ENCODE peak calls at places on chromosomes 16 and 17, in ten cellular contexts. One of them, this sample, is unnamed.

GRCh38 chr16:48188449-48189102 is 32.8 kb upstream of the ABCC12 start:
- DNase-seq in cerebellar cortex: no peak
- DNase-seq in CD8-positive, alpha-beta T cell: no peak
- DNase-seq in Calu3: no peak
- DNase-seq in pulmonary artery endothelial cell: no peak
- DNase-seq in left ventricle myocardium inferior: no peak
- DNase-seq in IMR-90: no peak
- DNase-seq in mesenchymal stem cell: no peak
- DNase-seq in stimulated activated CD8-positive, alpha-beta memory T cell treated with anti-CD3 and anti-CD28 coated beads, Interleukin-12 subunit alpha, Interleukin-12 subunit beta, amount 100 ng/mL, for 1 hour: no peak
- DNase-seq in stimulated activated CD4-positive, alpha-beta T cell treated with anti-CD3 and anti-CD28 coated beads, Interleukin-1b, Interleukin-23, amount 100 ng/mL, for 24 hours: no peak
- DNase-seq in this sample: no peak

GRCh38 chr17:2940352-2940751 is 123.1 kb downstream of the OR1D5 start:
- DNase-seq in cerebellar cortex: peak
- DNase-seq in left ventricle myocardium inferior: peak
- DNase-seq in mesenchymal stem cell: no peak
- DNase-seq in Calu3: peak
- DNase-seq in IMR-90: no peak
- DNase-seq in stimulated activated CD8-positive, alpha-beta memory T cell treated with anti-CD3 and anti-CD28 coated beads, Interleukin-12 subunit alpha, Interleukin-12 subunit beta, amount 100 ng/mL, for 1 hour: no peak
- DNase-seq in stimulated activated CD4-positive, alpha-beta T cell treated with anti-CD3 and anti-CD28 coated beads, Interleukin-1b, Interleukin-23, amount 100 ng/mL, for 24 hours: no peak
- DNase-seq in CD8-positive, alpha-beta T cell: no peak
- DNase-seq in pulmonary artery endothelial cell: no peak
- DNase-seq in this sample: no peak

GRCh38 chr17:63542218-63542545 is 8.1 kb upstream of the DCAF7 start:
- DNase-seq in Calu3: no peak
- DNase-seq in IMR-90: no peak
- DNase-seq in stimulated activated CD4-positive, alpha-beta T cell treated with anti-CD3 and anti-CD28 coated beads, Interleukin-1b, Interleukin-23, amount 100 ng/mL, for 24 hours: no peak
- DNase-seq in cerebellar cortex: no peak
- DNase-seq in CD8-positive, alpha-beta T cell: no peak
- DNase-seq in stimulated activated CD8-positive, alpha-beta memory T cell treated with anti-CD3 and anti-CD28 coated beads, Interleukin-12 subunit alpha, Interleukin-12 subunit beta, amount 100 ng/mL, for 1 hour: no peak
- DNase-seq in mesenchymal stem cell: no peak
- DNase-seq in pulmonary artery endothelial cell: no peak
- DNase-seq in left ventricle myocardium inferior: no peak
- DNase-seq in this sample: no peak

GRCh38 chr16:52912565-52913173 is 140.0 kb downstream of the CHD9NB start:
- DNase-seq in Calu3: peak
- DNase-seq in CD8-positive, alpha-beta T cell: peak
- DNase-seq in left ventricle myocardium inferior: peak
- DNase-seq in pulmonary artery endothelial cell: peak
- DNase-seq in mesenchymal stem cell: peak
- DNase-seq in cerebellar cortex: peak
- DNase-seq in stimulated activated CD4-positive, alpha-beta T cell treated with anti-CD3 and anti-CD28 coated beads, Interleukin-1b, Interleukin-23, amount 100 ng/mL, for 24 hours: peak
- DNase-seq in IMR-90: peak
- DNase-seq in stimulated activated CD8-positive, alpha-beta memory T cell treated with anti-CD3 and anti-CD28 coated beads, Interleukin-12 subunit alpha, Interleukin-12 subunit beta, amount 100 ng/mL, for 1 hour: no peak
- DNase-seq in this sample: peak

GRCh38 chr16:68985855-68986254 is 119.6 kb upstream of the HAS3 start:
- DNase-seq in pulmonary artery endothelial cell: no peak
- DNase-seq in CD8-positive, alpha-beta T cell: no peak
- DNase-seq in Calu3: no peak
- DNase-seq in stimulated activated CD4-positive, alpha-beta T cell treated with anti-CD3 and anti-CD28 coated beads, Interleukin-1b, Interleukin-23, amount 100 ng/mL, for 24 hours: no peak
- DNase-seq in left ventricle myocardium inferior: no peak
- DNase-seq in cerebellar cortex: no peak
- DNase-seq in mesenchymal stem cell: peak
- DNase-seq in IMR-90: peak
- DNase-seq in stimulated activated CD8-positive, alpha-beta memory T cell treated with anti-CD3 and anti-CD28 coated beads, Interleukin-12 subunit alpha, Interleukin-12 subunit beta, amount 100 ng/mL, for 1 hour: no peak
- DNase-seq in this sample: no peak

GRCh38 chr16:85369741-85370528 is 243.2 kb upstream of the GSE1 start:
- DNase-seq in IMR-90: no peak
- DNase-seq in mesenchymal stem cell: peak
- DNase-seq in Calu3: peak
- DNase-seq in stimulated activated CD8-positive, alpha-beta memory T cell treated with anti-CD3 and anti-CD28 coated beads, Interleukin-12 subunit alpha, Interleukin-12 subunit beta, amount 100 ng/mL, for 1 hour: peak
- DNase-seq in cerebellar cortex: peak
- DNase-seq in left ventricle myocardium inferior: peak
- DNase-seq in CD8-positive, alpha-beta T cell: peak
- DNase-seq in pulmonary artery endothelial cell: no peak
- DNase-seq in stimulated activated CD4-positive, alpha-beta T cell treated with anti-CD3 and anti-CD28 coated beads, Interleukin-1b, Interleukin-23, amount 100 ng/mL, for 24 hours: peak
- DNase-seq in this sample: peak

GRCh38 chr16:67015317-67015731 is 13.6 kb upstream of the CBFB start:
- DNase-seq in CD8-positive, alpha-beta T cell: no peak
- DNase-seq in Calu3: peak
- DNase-seq in pulmonary artery endothelial cell: no peak
- DNase-seq in IMR-90: no peak
- DNase-seq in cerebellar cortex: peak
- DNase-seq in stimulated activated CD8-positive, alpha-beta memory T cell treated with anti-CD3 and anti-CD28 coated beads, Interleukin-12 subunit alpha, Interleukin-12 subunit beta, amount 100 ng/mL, for 1 hour: no peak
- DNase-seq in left ventricle myocardium inferior: no peak
- DNase-seq in mesenchymal stem cell: no peak
- DNase-seq in stimulated activated CD4-positive, alpha-beta T cell treated with anti-CD3 and anti-CD28 coated beads, Interleukin-1b, Interleukin-23, amount 100 ng/mL, for 24 hours: no peak
- DNase-seq in this sample: no peak

GRCh38 chr17:6497496-6498221 is 53.4 kb downstream of the PIMREG start:
- DNase-seq in left ventricle myocardium inferior: no peak
- DNase-seq in IMR-90: no peak
- DNase-seq in cerebellar cortex: no peak
- DNase-seq in stimulated activated CD8-positive, alpha-beta memory T cell treated with anti-CD3 and anti-CD28 coated beads, Interleukin-12 subunit alpha, Interleukin-12 subunit beta, amount 100 ng/mL, for 1 hour: no peak
- DNase-seq in pulmonary artery endothelial cell: no peak
- DNase-seq in CD8-positive, alpha-beta T cell: no peak
- DNase-seq in Calu3: no peak
- DNase-seq in stimulated activated CD4-positive, alpha-beta T cell treated with anti-CD3 and anti-CD28 coated beads, Interleukin-1b, Interleukin-23, amount 100 ng/mL, for 24 hours: no peak
- DNase-seq in mesenchymal stem cell: no peak
- DNase-seq in this sample: no peak

GRCh38 chr17:77382356-77382911 is 241.7 kb downstream of the SEC14L1 start:
- DNase-seq in cerebellar cortex: no peak
- DNase-seq in IMR-90: no peak
- DNase-seq in mesenchymal stem cell: no peak
- DNase-seq in left ventricle myocardium inferior: no peak
- DNase-seq in pulmonary artery endothelial cell: no peak
- DNase-seq in stimulated activated CD8-positive, alpha-beta memory T cell treated with anti-CD3 and anti-CD28 coated beads, Interleukin-12 subunit alpha, Interleukin-12 subunit beta, amount 100 ng/mL, for 1 hour: no peak
- DNase-seq in Calu3: no peak
- DNase-seq in stimulated activated CD4-positive, alpha-beta T cell treated with anti-CD3 and anti-CD28 coated beads, Interleukin-1b, Interleukin-23, amount 100 ng/mL, for 24 hours: no peak
- DNase-seq in CD8-positive, alpha-beta T cell: no peak
- DNase-seq in this sample: peak

GRCh38 chr17:45225964-45226530 is 4.4 kb downstream of the FMNL1 start:
- DNase-seq in pulmonary artery endothelial cell: no peak
- DNase-seq in Calu3: no peak
- DNase-seq in stimulated activated CD4-positive, alpha-beta T cell treated with anti-CD3 and anti-CD28 coated beads, Interleukin-1b, Interleukin-23, amount 100 ng/mL, for 24 hours: peak
- DNase-seq in cerebellar cortex: no peak
- DNase-seq in mesenchymal stem cell: no peak
- DNase-seq in CD8-positive, alpha-beta T cell: peak
- DNase-seq in stimulated activated CD8-positive, alpha-beta memory T cell treated with anti-CD3 and anti-CD28 coated beads, Interleukin-12 subunit alpha, Interleukin-12 subunit beta, amount 100 ng/mL, for 1 hour: peak
- DNase-seq in IMR-90: no peak
- DNase-seq in left ventricle myocardium inferior: peak
- DNase-seq in this sample: no peak

GRCh38 chr17:44518032-44518431 is 14.8 kb upstream of the GPATCH8 start:
- DNase-seq in mesenchymal stem cell: no peak
- DNase-seq in IMR-90: peak
- DNase-seq in stimulated activated CD8-positive, alpha-beta memory T cell treated with anti-CD3 and anti-CD28 coated beads, Interleukin-12 subunit alpha, Interleukin-12 subunit beta, amount 100 ng/mL, for 1 hour: no peak
- DNase-seq in Calu3: no peak
- DNase-seq in stimulated activated CD4-positive, alpha-beta T cell treated with anti-CD3 and anti-CD28 coated beads, Interleukin-1b, Interleukin-23, amount 100 ng/mL, for 24 hours: no peak
- DNase-seq in CD8-positive, alpha-beta T cell: no peak
- DNase-seq in pulmonary artery endothelial cell: no peak
- DNase-seq in left ventricle myocardium inferior: no peak
- DNase-seq in cerebellar cortex: no peak
- DNase-seq in this sample: no peak

GRCh38 chr17:45235071-45236001 is 13.7 kb downstream of the FMNL1 start:
- DNase-seq in mesenchymal stem cell: peak
- DNase-seq in cerebellar cortex: peak
- DNase-seq in stimulated activated CD8-positive, alpha-beta memory T cell treated with anti-CD3 and anti-CD28 coated beads, Interleukin-12 subunit alpha, Interleukin-12 subunit beta, amount 100 ng/mL, for 1 hour: peak
- DNase-seq in Calu3: peak
- DNase-seq in CD8-positive, alpha-beta T cell: peak
- DNase-seq in pulmonary artery endothelial cell: peak
- DNase-seq in left ventricle myocardium inferior: peak
- DNase-seq in stimulated activated CD4-positive, alpha-beta T cell treated with anti-CD3 and anti-CD28 coated beads, Interleukin-1b, Interleukin-23, amount 100 ng/mL, for 24 hours: peak
- DNase-seq in IMR-90: peak
- DNase-seq in this sample: peak

GRCh38 chr16:23710008-23710407 is 3.0 kb downstream of the ERN2 start:
- DNase-seq in pulmonary artery endothelial cell: no peak
- DNase-seq in CD8-positive, alpha-beta T cell: no peak
- DNase-seq in mesenchymal stem cell: no peak
- DNase-seq in stimulated activated CD8-positive, alpha-beta memory T cell treated with anti-CD3 and anti-CD28 coated beads, Interleukin-12 subunit alpha, Interleukin-12 subunit beta, amount 100 ng/mL, for 1 hour: no peak
- DNase-seq in Calu3: no peak
- DNase-seq in IMR-90: no peak
- DNase-seq in cerebellar cortex: no peak
- DNase-seq in stimulated activated CD4-positive, alpha-beta T cell treated with anti-CD3 and anti-CD28 coated beads, Interleukin-1b, Interleukin-23, amount 100 ng/mL, for 24 hours: no peak
- DNase-seq in left ventricle myocardium inferior: no peak
- DNase-seq in this sample: no peak

GRCh38 chr17:77887464-77888241 is 70.8 kb upstream of the TNRC6C start:
- DNase-seq in Calu3: peak
- DNase-seq in pulmonary artery endothelial cell: no peak
- DNase-seq in stimulated activated CD8-positive, alpha-beta memory T cell treated with anti-CD3 and anti-CD28 coated beads, Interleukin-12 subunit alpha, Interleukin-12 subunit beta, amount 100 ng/mL, for 1 hour: peak
- DNase-seq in mesenchymal stem cell: peak
- DNase-seq in IMR-90: peak
- DNase-seq in cerebellar cortex: peak
- DNase-seq in left ventricle myocardium inferior: peak
- DNase-seq in stimulated activated CD4-positive, alpha-beta T cell treated with anti-CD3 and anti-CD28 coated beads, Interleukin-1b, Interleukin-23, amount 100 ng/mL, for 24 hours: peak
- DNase-seq in CD8-positive, alpha-beta T cell: peak
- DNase-seq in this sample: no peak

GRCh38 chr17:64580384-64581307 is 73.9 kb downstream of the CEP95 start:
- DNase-seq in stimulated activated CD4-positive, alpha-beta T cell treated with anti-CD3 and anti-CD28 coated beads, Interleukin-1b, Interleukin-23, amount 100 ng/mL, for 24 hours: no peak
- DNase-seq in cerebellar cortex: peak
- DNase-seq in stimulated activated CD8-positive, alpha-beta memory T cell treated with anti-CD3 and anti-CD28 coated beads, Interleukin-12 subunit alpha, Interleukin-12 subunit beta, amount 100 ng/mL, for 1 hour: no peak
- DNase-seq in CD8-positive, alpha-beta T cell: no peak
- DNase-seq in IMR-90: no peak
- DNase-seq in left ventricle myocardium inferior: no peak
- DNase-seq in Calu3: no peak
- DNase-seq in pulmonary artery endothelial cell: no peak
- DNase-seq in mesenchymal stem cell: no peak
- DNase-seq in this sample: no peak

GRCh38 chr17:66976379-66976663 is 11.8 kb downstream of the CACNG4 start:
- DNase-seq in mesenchymal stem cell: no peak
- DNase-seq in left ventricle myocardium inferior: no peak
- DNase-seq in CD8-positive, alpha-beta T cell: no peak
- DNase-seq in stimulated activated CD8-positive, alpha-beta memory T cell treated with anti-CD3 and anti-CD28 coated beads, Interleukin-12 subunit alpha, Interleukin-12 subunit beta, amount 100 ng/mL, for 1 hour: no peak
- DNase-seq in pulmonary artery endothelial cell: no peak
- DNase-seq in Calu3: no peak
- DNase-seq in stimulated activated CD4-positive, alpha-beta T cell treated with anti-CD3 and anti-CD28 coated beads, Interleukin-1b, Interleukin-23, amount 100 ng/mL, for 24 hours: no peak
- DNase-seq in cerebellar cortex: no peak
- DNase-seq in IMR-90: no peak
- DNase-seq in this sample: no peak

GRCh38 chr17:74042744-74043486 is 160.6 kb upstream of the RPL38 start:
- DNase-seq in stimulated activated CD4-positive, alpha-beta T cell treated with anti-CD3 and anti-CD28 coated beads, Interleukin-1b, Interleukin-23, amount 100 ng/mL, for 24 hours: peak
- DNase-seq in cerebellar cortex: peak
- DNase-seq in left ventricle myocardium inferior: no peak
- DNase-seq in stimulated activated CD8-positive, alpha-beta memory T cell treated with anti-CD3 and anti-CD28 coated beads, Interleukin-12 subunit alpha, Interleukin-12 subunit beta, amount 100 ng/mL, for 1 hour: no peak
- DNase-seq in mesenchymal stem cell: peak
- DNase-seq in CD8-positive, alpha-beta T cell: no peak
- DNase-seq in IMR-90: peak
- DNase-seq in pulmonary artery endothelial cell: no peak
- DNase-seq in Calu3: peak
- DNase-seq in this sample: peak

GRCh38 chr17:49699967-49700575 is 7.7 kb downstream of the SLC35B1 start:
- DNase-seq in CD8-positive, alpha-beta T cell: no peak
- DNase-seq in Calu3: no peak
- DNase-seq in cerebellar cortex: no peak
- DNase-seq in IMR-90: no peak
- DNase-seq in stimulated activated CD8-positive, alpha-beta memory T cell treated with anti-CD3 and anti-CD28 coated beads, Interleukin-12 subunit alpha, Interleukin-12 subunit beta, amount 100 ng/mL, for 1 hour: no peak
- DNase-seq in left ventricle myocardium inferior: peak
- DNase-seq in mesenchymal stem cell: no peak
- DNase-seq in pulmonary artery endothelial cell: no peak
- DNase-seq in stimulated activated CD4-positive, alpha-beta T cell treated with anti-CD3 and anti-CD28 coated beads, Interleukin-1b, Interleukin-23, amount 100 ng/mL, for 24 hours: no peak
- DNase-seq in this sample: no peak

GRCh38 chr17:41421116-41421515 is 3.3 kb downstream of the KRT37 start:
- DNase-seq in Calu3: no peak
- DNase-seq in IMR-90: peak
- DNase-seq in mesenchymal stem cell: peak
- DNase-seq in cerebellar cortex: no peak
- DNase-seq in pulmonary artery endothelial cell: no peak
- DNase-seq in stimulated activated CD4-positive, alpha-beta T cell treated with anti-CD3 and anti-CD28 coated beads, Interleukin-1b, Interleukin-23, amount 100 ng/mL, for 24 hours: no peak
- DNase-seq in stimulated activated CD8-positive, alpha-beta memory T cell treated with anti-CD3 and anti-CD28 coated beads, Interleukin-12 subunit alpha, Interleukin-12 subunit beta, amount 100 ng/mL, for 1 hour: no peak
- DNase-seq in CD8-positive, alpha-beta T cell: no peak
- DNase-seq in left ventricle myocardium inferior: no peak
- DNase-seq in this sample: peak

GRCh38 chr17:73546770-73547345 is 97.4 kb downstream of the SDK2 start:
- DNase-seq in Calu3: peak
- DNase-seq in stimulated activated CD4-positive, alpha-beta T cell treated with anti-CD3 and anti-CD28 coated beads, Interleukin-1b, Interleukin-23, amount 100 ng/mL, for 24 hours: peak
- DNase-seq in cerebellar cortex: no peak
- DNase-seq in mesenchymal stem cell: peak
- DNase-seq in IMR-90: no peak
- DNase-seq in stimulated activated CD8-positive, alpha-beta memory T cell treated with anti-CD3 and anti-CD28 coated beads, Interleukin-12 subunit alpha, Interleukin-12 subunit beta, amount 100 ng/mL, for 1 hour: no peak
- DNase-seq in CD8-positive, alpha-beta T cell: peak
- DNase-seq in left ventricle myocardium inferior: no peak
- DNase-seq in pulmonary artery endothelial cell: no peak
- DNase-seq in this sample: peak

GRCh38 chr16:82963653-82964052 is 336.9 kb downstream of the CDH13 start:
- DNase-seq in Calu3: no peak
- DNase-seq in pulmonary artery endothelial cell: no peak
- DNase-seq in stimulated activated CD4-positive, alpha-beta T cell treated with anti-CD3 and anti-CD28 coated beads, Interleukin-1b, Interleukin-23, amount 100 ng/mL, for 24 hours: no peak
- DNase-seq in cerebellar cortex: no peak
- DNase-seq in stimulated activated CD8-positive, alpha-beta memory T cell treated with anti-CD3 and anti-CD28 coated beads, Interleukin-12 subunit alpha, Interleukin-12 subunit beta, amount 100 ng/mL, for 1 hour: no peak
- DNase-seq in IMR-90: no peak
- DNase-seq in left ventricle myocardium inferior: no peak
- DNase-seq in CD8-positive, alpha-beta T cell: no peak
- DNase-seq in mesenchymal stem cell: no peak
- DNase-seq in this sample: no peak

GRCh38 chr17:32873114-32873513 is 3.8 kb downstream of the MYO1D start:
- DNase-seq in IMR-90: no peak
- DNase-seq in stimulated activated CD4-positive, alpha-beta T cell treated with anti-CD3 and anti-CD28 coated beads, Interleukin-1b, Interleukin-23, amount 100 ng/mL, for 24 hours: no peak
- DNase-seq in left ventricle myocardium inferior: no peak
- DNase-seq in Calu3: no peak
- DNase-seq in stimulated activated CD8-positive, alpha-beta memory T cell treated with anti-CD3 and anti-CD28 coated beads, Interleukin-12 subunit alpha, Interleukin-12 subunit beta, amount 100 ng/mL, for 1 hour: no peak
- DNase-seq in pulmonary artery endothelial cell: no peak
- DNase-seq in mesenchymal stem cell: no peak
- DNase-seq in cerebellar cortex: no peak
- DNase-seq in CD8-positive, alpha-beta T cell: no peak
- DNase-seq in this sample: peak

This sample was measured in hepatocyte.